ENCODE peak calls at places on chromosomes 1 and 21, in five cellular contexts. H, V, N, G and K are unnamed samples.

GRCh38 chr1:91846007-91846620 is 39.8 kb downstream of the TGFBR3 start:
- DNase-seq in G (no peak), V (peak), N (peak), H (peak), K (peak)

GRCh38 chr1:154998818-154999650 is 3.6 kb upstream of the ZBTB7B start:
- DNase-seq in G (peak), N (peak), H (peak), V (no peak), K (peak)

GRCh38 chr21:35084869-35085268 is 35.8 kb upstream of the RUNX1 start:
- DNase-seq in G (no peak), V (no peak), N (no peak), H (peak), K (peak)

GRCh38 chr21:28136687-28137086 is 856.0 kb downstream of the LTN1 start:
- DNase-seq in G (no peak), N (no peak), H (no peak), V (no peak), K (no peak)

GRCh38 chr1:22702671-22703070 is 8.0 kb upstream of the EPHB2 start:
- DNase-seq in N (no peak), G (no peak), V (no peak), H (no peak), K (peak)

GRCh38 chr1:81304187-81304586 is 496.5 kb upstream of the ADGRL2 start:
- DNase-seq in N (no peak), H (peak), G (no peak), V (no peak), K (peak)

GRCh38 chr1:25692560-25692959 is 76.0 kb downstream of the MAN1C1 start:
- DNase-seq in V (peak), H (no peak), G (no peak), N (no peak), K (no peak)

GRCh38 chr1:213572939-213573647 is 414.7 kb upstream of the PROX1 start:
- DNase-seq in H (no peak), N (no peak), V (no peak), G (no peak), K (no peak)

GRCh38 chr1:41534181-41535076 is 49.9 kb upstream of the EDN2 start:
- DNase-seq in N (no peak), H (no peak), G (no peak), V (no peak), K (no peak)

GRCh38 chr21:42636931-42637601 is 16.4 kb upstream of the PDE9A start:
- DNase-seq in N (no peak), H (no peak), V (no peak), G (no peak), K (no peak)

GRCh38 chr1:6083801-6084467 is 38.2 kb downstream of the KCNAB2 start:
- DNase-seq in N (no peak), V (no peak), G (no peak), H (no peak), K (no peak)

GRCh38 chr1:34590211-34590623 is 164.6 kb upstream of the GJB5 start:
- DNase-seq in V (peak), H (no peak), G (no peak), N (peak), K (no peak)

GRCh38 chr1:66446261-66447001 is 87.5 kb upstream of the SGIP1 start:
- DNase-seq in G (peak), H (peak), V (peak), N (peak), K (peak)

GRCh38 chr1:93615201-93616150 is 66.2 kb downstream of the BCAR3 start:
- DNase-seq in V (no peak), N (no peak), G (peak), H (peak), K (peak)

GRCh38 chr21:21003701-21004100 is 5.5 kb downstream of the NCAM2 start:
- DNase-seq in G (no peak), H (peak), N (no peak), V (peak), K (peak)